ENCODE peak calls at places on chromosomes 1 and 21, in five cellular contexts. One of them, this sample, is unnamed.

GRCh38 chr21:45551816-45552695 is 9.8 kb upstream of the SLC19A1 start:
- DNase-seq in ovary: no peak
- DNase-seq in transverse colon: no peak
- DNase-seq in suprapubic skin: peak; percentile 75
- DNase-seq in breast epithelium: no peak
- DNase-seq in this sample: no peak

GRCh38 chr1:234478152-234478480 is 863 bp downstream of the TARBP1 start:
- DNase-seq in transverse colon: peak; percentile 81
- DNase-seq in suprapubic skin: no peak
- DNase-seq in ovary: no peak
- DNase-seq in breast epithelium: peak; percentile 61
- DNase-seq in this sample: no peak

GRCh38 chr1:36675931-36676562 is 193.3 kb upstream of the CSF3R start:
- DNase-seq in transverse colon: no peak
- DNase-seq in ovary: no peak
- DNase-seq in suprapubic skin: no peak
- DNase-seq in breast epithelium: no peak
- DNase-seq in this sample: no peak

GRCh38 chr1:213564215-213564659 is 423.5 kb upstream of the PROX1 start:
- DNase-seq in transverse colon: peak; percentile 19
- DNase-seq in breast epithelium: no peak
- DNase-seq in suprapubic skin: no peak
- DNase-seq in ovary: no peak
- DNase-seq in this sample: no peak

GRCh38 chr1:163872067-163872466 is 550.3 kb downstream of the NUF2 start:
- DNase-seq in ovary: no peak
- DNase-seq in breast epithelium: no peak
- DNase-seq in transverse colon: no peak
- DNase-seq in suprapubic skin: no peak
- DNase-seq in this sample: no peak

GRCh38 chr1:15120251-15120945 is 33.1 kb upstream of the TMEM51 start:
- DNase-seq in suprapubic skin: no peak
- DNase-seq in ovary: no peak
- DNase-seq in transverse colon: no peak
- DNase-seq in breast epithelium: no peak
- DNase-seq in this sample: no peak

GRCh38 chr1:45543599-45544417 is 6.8 kb upstream of the AKR1A1 start:
- DNase-seq in ovary: peak; percentile 23
- DNase-seq in transverse colon: peak; percentile 60
- DNase-seq in breast epithelium: no peak
- DNase-seq in suprapubic skin: no peak
- DNase-seq in this sample: no peak

GRCh38 chr1:16351994-16352841 is at the start of gene FBXO42:
- DNase-seq in breast epithelium: peak; percentile 87
- DNase-seq in transverse colon: peak; percentile 92
- DNase-seq in suprapubic skin: peak; percentile 93
- DNase-seq in ovary: peak; percentile 89
- DNase-seq in this sample: peak; percentile 93

GRCh38 chr1:228241259-228241658 is 33.4 kb downstream of the OBSCN start:
- DNase-seq in ovary: no peak
- DNase-seq in breast epithelium: no peak
- DNase-seq in transverse colon: no peak
- DNase-seq in suprapubic skin: no peak
- DNase-seq in this sample: no peak

GRCh38 chr1:89065077-89065868 is at the start of gene GBP1:
- DNase-seq in ovary: peak; percentile 37
- DNase-seq in transverse colon: no peak
- DNase-seq in breast epithelium: no peak
- DNase-seq in suprapubic skin: no peak
- DNase-seq in this sample: peak; percentile 66

GRCh38 chr1:209704584-209704983 is at the start of gene HSD11B1:
- DNase-seq in breast epithelium: peak; percentile 53
- DNase-seq in suprapubic skin: peak; percentile 89
- DNase-seq in transverse colon: peak; percentile 57
- DNase-seq in ovary: peak; percentile 95
- DNase-seq in this sample: peak; percentile 91

DNA sequence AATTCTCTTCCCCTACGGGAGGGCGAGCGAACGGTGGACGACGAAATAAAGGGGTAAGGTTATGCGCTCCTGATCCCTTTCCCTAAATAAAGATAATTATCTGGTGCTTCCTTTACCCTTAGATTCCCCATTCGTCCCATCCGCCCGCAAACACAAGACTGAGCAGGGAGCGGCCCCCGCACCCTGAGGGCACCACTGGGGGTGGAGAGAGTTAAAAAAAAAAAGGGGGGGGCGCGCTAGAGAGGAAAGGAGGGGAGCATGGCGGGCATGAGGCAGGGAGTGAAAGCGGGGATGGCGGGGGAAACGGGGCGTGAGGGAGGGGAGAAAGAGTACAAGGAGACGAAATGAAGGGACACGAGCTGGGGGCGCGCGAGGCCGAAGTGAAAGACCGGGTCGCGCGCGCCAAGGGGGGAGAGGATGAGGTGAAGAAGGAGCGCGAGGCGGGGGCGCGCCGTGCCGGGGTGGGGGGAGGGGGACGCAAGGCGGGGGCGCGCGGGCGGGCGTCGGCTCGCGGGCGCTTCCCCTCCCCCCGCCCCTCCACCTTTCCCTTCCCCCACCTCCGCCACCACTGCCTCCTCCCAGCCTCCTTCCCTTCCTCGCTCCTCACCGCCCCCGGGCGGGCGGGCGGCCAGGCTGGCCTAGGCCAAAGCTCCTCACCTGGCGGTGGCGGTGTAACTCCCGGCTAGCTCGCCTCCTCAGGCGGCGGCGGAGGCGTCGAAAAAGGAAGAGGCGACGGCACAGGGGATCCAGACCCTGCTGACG is 515 bp downstream of the GATAD2B start:
- DNase-seq in breast epithelium: no peak
- DNase-seq in transverse colon: no peak
- DNase-seq in ovary: peak; percentile 68
- DNase-seq in suprapubic skin: no peak
- DNase-seq in this sample: peak; percentile 53
- TF ChIP-seq POLR2A in breast epithelium: no peak
- TF ChIP-seq POLR2A in transverse colon: no peak
- TF ChIP-seq POLR2A in ovary: no peak
- TF ChIP-seq POLR2A in suprapubic skin: no peak
- TF ChIP-seq POLR2A in this sample: no peak

GRCh38 chr1:21913763-21914162 is 23.3 kb downstream of the HSPG2 start:
- DNase-seq in breast epithelium: no peak
- DNase-seq in ovary: no peak
- DNase-seq in transverse colon: no peak
- DNase-seq in suprapubic skin: no peak
- DNase-seq in this sample: no peak

GRCh38 chr1:21914468-21914867 is 22.6 kb downstream of the HSPG2 start:
- DNase-seq in breast epithelium: no peak
- DNase-seq in suprapubic skin: no peak
- DNase-seq in ovary: no peak
- DNase-seq in transverse colon: no peak
- DNase-seq in this sample: no peak

GRCh38 chr1:21916447-21917240 is 20.5 kb downstream of the HSPG2 start:
- DNase-seq in transverse colon: no peak
- DNase-seq in ovary: no peak
- DNase-seq in breast epithelium: no peak
- DNase-seq in suprapubic skin: no peak
- DNase-seq in this sample: no peak

GRCh38 chr1:21913258-21913657 is 23.9 kb downstream of the HSPG2 start:
- DNase-seq in ovary: no peak
- DNase-seq in suprapubic skin: no peak
- DNase-seq in transverse colon: no peak
- DNase-seq in breast epithelium: no peak
- DNase-seq in this sample: no peak

GRCh38 chr1:21914880-21915640 is 22.1 kb downstream of the HSPG2 start:
- DNase-seq in ovary: no peak
- DNase-seq in breast epithelium: no peak
- DNase-seq in transverse colon: peak; percentile 60
- DNase-seq in suprapubic skin: no peak
- DNase-seq in this sample: no peak
- H3K27ac ChIP-seq in ovary: no peak overlapping the region
- H3K27ac ChIP-seq in breast epithelium: peak overlapping the region; percentile 92
- H3K27ac ChIP-seq in transverse colon: peak overlapping the region; percentile 74
- H3K27ac ChIP-seq in suprapubic skin: peak overlapping the region; percentile 88
- H3K27ac ChIP-seq in this sample: peak overlapping the region; percentile 93

GRCh38 chr1:235648954-235649721 is 446 bp downstream of the GNG4 start:
- DNase-seq in ovary: peak; percentile 67
- DNase-seq in breast epithelium: peak; percentile 61
- DNase-seq in transverse colon: peak; percentile 67
- DNase-seq in suprapubic skin: no peak
- DNase-seq in this sample: peak; percentile 36

GRCh38 chr1:235649722-235650163 is at the start of gene GNG4:
- DNase-seq in breast epithelium: no peak
- DNase-seq in suprapubic skin: no peak
- DNase-seq in transverse colon: no peak
- DNase-seq in ovary: peak; percentile 78
- DNase-seq in this sample: no peak

GRCh38 chr1:235651170-235651806 is 1.7 kb upstream of the GNG4 start:
- DNase-seq in ovary: no peak
- DNase-seq in breast epithelium: no peak
- DNase-seq in transverse colon: no peak
- DNase-seq in suprapubic skin: no peak
- DNase-seq in this sample: no peak

GRCh38 chr1:235652364-235652763 is 2.8 kb upstream of the GNG4 start:
- DNase-seq in transverse colon: no peak
- DNase-seq in breast epithelium: no peak
- DNase-seq in suprapubic skin: no peak
- DNase-seq in ovary: no peak
- DNase-seq in this sample: no peak

GRCh38 chr1:235650341-235651169 is 971 bp upstream of the GNG4 start:
- DNase-seq in transverse colon: peak; percentile 57
- DNase-seq in breast epithelium: no peak
- DNase-seq in suprapubic skin: no peak
- DNase-seq in ovary: peak; percentile 60
- DNase-seq in this sample: no peak
- TF ChIP-seq POLR2A in transverse colon: no peak
- TF ChIP-seq POLR2A in breast epithelium: no peak
- TF ChIP-seq POLR2A in suprapubic skin: no peak
- TF ChIP-seq POLR2A in ovary: peak; percentile 39
- TF ChIP-seq POLR2A in this sample: no peak

DNA sequence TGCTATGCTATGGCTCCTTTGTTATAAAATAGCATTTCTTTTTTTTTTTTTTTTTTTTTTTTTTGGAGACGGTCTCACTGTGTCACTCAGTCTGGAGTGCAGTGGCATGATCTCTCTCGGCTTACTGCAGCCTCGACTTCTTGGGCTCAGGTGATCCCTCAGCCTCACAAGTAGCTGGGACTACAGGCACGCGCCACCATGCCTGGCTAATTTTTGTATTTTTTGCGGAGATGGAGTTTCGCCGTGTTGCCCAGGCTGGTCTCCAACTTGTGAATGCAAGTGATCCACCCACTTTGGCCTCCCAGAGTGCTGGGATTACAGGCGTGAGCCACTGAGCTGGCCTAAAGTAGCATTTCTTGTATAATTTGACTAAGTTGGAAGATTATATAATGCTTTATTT is 10.8 kb downstream of the CAMTA1 start:
- DNase-seq in transverse colon: no peak
- DNase-seq in breast epithelium: no peak
- DNase-seq in ovary: no peak
- DNase-seq in suprapubic skin: no peak
- DNase-seq in this sample: no peak
- H3K27ac ChIP-seq in transverse colon: no peak overlapping the region
- H3K27ac ChIP-seq in breast epithelium: no peak overlapping the region
- H3K27ac ChIP-seq in ovary: no peak overlapping the region
- H3K27ac ChIP-seq in suprapubic skin: no peak overlapping the region
- H3K27ac ChIP-seq in this sample: no peak overlapping the region

GRCh38 chr1:248851390-248851789 is 7.5 kb downstream of the ZNF692 start:
- DNase-seq in ovary: no peak
- DNase-seq in suprapubic skin: no peak
- DNase-seq in breast epithelium: no peak
- DNase-seq in transverse colon: no peak
- DNase-seq in this sample: no peak
- TF ChIP-seq POLR2A in ovary: no peak
- TF ChIP-seq POLR2A in suprapubic skin: no peak
- TF ChIP-seq POLR2A in breast epithelium: no peak
- TF ChIP-seq POLR2A in transverse colon: no peak
- TF ChIP-seq POLR2A in this sample: no peak